ENCODE peak calls at places on chromosomes 6 and 20, in six cellular contexts. S is GM03348; Q is central memory CD4-positive, alpha-beta T cell; D is glutamatergic neuron; W is HCEC 1CT; Z is uterus. R is an unnamed sample.

GRCh38 chr6:168301648-168302398 is 17.8 kb downstream of the DACT2 start:
- DNase-seq in S (no peak), Q (no peak), D (no peak), W (no peak), Z (no peak), R (no peak)

GRCh38 chr6:170429457-170429856 is 122.9 kb downstream of the FAM120B start:
- DNase-seq in S (no peak), Q (no peak), D (no peak), W (no peak), Z (no peak), R (no peak)

GRCh38 chr6:165850434-165851019 is 187.5 kb upstream of the PDE10A start:
- DNase-seq in S (peak; percentile 87), Q (peak; percentile 12), D (peak; percentile 87), W (peak; percentile 1), Z (peak; percentile 71), R (peak; percentile 57)

GRCh38 chr6:90595854-90596253 is 9.0 kb upstream of the MAP3K7 start:
- DNase-seq in S (no peak), Q (no peak), D (no peak), W (no peak), Z (no peak), R (no peak)

GRCh38 chr20:62745959-62746288 is 37.3 kb downstream of the NTSR1 start:
- DNase-seq in S (no peak), Q (no peak), D (no peak), W (no peak), Z (no peak), R (no peak)

GRCh38 chr6:46628498-46628897 is 24.1 kb downstream of the CYP39A1 start:
- DNase-seq in S (peak; percentile 3), Q (no peak), D (no peak), W (no peak), Z (no peak), R (no peak)

GRCh38 chr6:133799043-133799442 is 89.9 kb upstream of the TCF21 start:
- DNase-seq in S (no peak), Q (no peak), D (no peak), W (no peak), Z (no peak), R (no peak)

GRCh38 chr6:131966443-131966842 is 15.3 kb upstream of the CCN2 start:
- DNase-seq in S (no peak), Q (no peak), D (no peak), W (peak; percentile 93), Z (no peak), R (peak; percentile 28)

GRCh38 chr6:105835373-105835772 is 250.8 kb upstream of the PRDM1 start:
- DNase-seq in S (no peak), Q (no peak), D (peak; percentile 54), W (peak; percentile 28), Z (no peak), R (peak; percentile 48)

GRCh38 chr20:58017970-58018530 is 210.4 kb downstream of the ANKRD60 start:
- DNase-seq in S (no peak), Q (no peak), D (no peak), W (no peak), Z (no peak), R (no peak)

GRCh38 chr6:82608777-82609176 is 245.2 kb downstream of the TPBG start:
- DNase-seq in S (no peak), Q (no peak), D (no peak), W (no peak), Z (no peak), R (no peak)

GRCh38 chr6:132730560-132730959 is 16.7 kb upstream of the VNN1 start:
- DNase-seq in S (peak; percentile 11), Q (no peak), D (no peak), W (peak; percentile 82), Z (no peak), R (peak; percentile 94)

GRCh38 chr6:19697744-19698290 is 139.4 kb upstream of the ID4 start:
- DNase-seq in S (peak; percentile 75), Q (no peak), D (no peak), W (peak; percentile 82), Z (no peak), R (peak; percentile 81)

GRCh38 chr20:51529758-51530157 is 12.8 kb downstream of the NFATC2 start:
- DNase-seq in S (no peak), Q (peak; percentile 47), D (no peak), W (no peak), Z (no peak), R (peak; percentile 61)

GRCh38 chr6:14464049-14464448 is 346.5 kb downstream of the CD83 start:
- DNase-seq in S (peak; percentile 19), Q (no peak), D (no peak), W (peak; percentile 44), Z (no peak), R (no peak)

GRCh38 chr20:31678389-31679356 is 41.0 kb downstream of the COX4I2 start:
- DNase-seq in S (peak; percentile 65), Q (no peak), D (no peak), W (no peak), Z (no peak), R (no peak)

GRCh38 chr20:63194007-63194820 is 21.7 kb downstream of the YTHDF1 start:
- DNase-seq in S (no peak), Q (no peak), D (no peak), W (no peak), Z (no peak), R (no peak)

GRCh38 chr6:34154668-34155447 is 9.0 kb upstream of the GRM4 start:
- DNase-seq in S (peak; percentile 94), Q (peak; percentile 42), D (peak; percentile 89), W (peak; percentile 35), Z (peak; percentile 24), R (peak; percentile 26)

GRCh38 chr6:41957117-41957516 is 15.5 kb upstream of the CCND3 start:
- DNase-seq in S (no peak), Q (no peak), D (no peak), W (no peak), Z (no peak), R (no peak)

GRCh38 chr6:22068561-22069346 is 228.1 kb downstream of the PRL start:
- DNase-seq in S (no peak), Q (no peak), D (no peak), W (no peak), Z (no peak), R (no peak)

GRCh38 chr6:27205375-27206278 is 41.9 kb upstream of the PRSS16 start:
- DNase-seq in S (no peak), Q (no peak), D (no peak), W (no peak), Z (no peak), R (peak; percentile 24)

GRCh38 chr6:155791186-155791585 is 335.5 kb upstream of the NOX3 start:
- DNase-seq in S (no peak), Q (no peak), D (no peak), W (no peak), Z (no peak), R (no peak)

R was measured in IMR-90.